ENCODE peak calls at places on chromosomes 7 and 10, in seven cellular contexts. One of them, this sample, is unnamed.

GRCh38 chr7:88462799-88463198 is 156.1 kb upstream of the STEAP4 start:
- DNase-seq in astrocyte of the cerebellum: no peak
- DNase-seq in cardiac fibroblast: no peak
- DNase-seq in fibroblast of the aortic adventitia: no peak
- DNase-seq in PC-3: no peak
- DNase-seq in bronchial epithelial cell: no peak
- DNase-seq in hepatocyte: no peak
- DNase-seq in this sample: no peak

GRCh38 chr10:74753295-74754211 is 72.8 kb upstream of the KAT6B start:
- DNase-seq in astrocyte of the cerebellum: peak; percentile 83
- DNase-seq in cardiac fibroblast: no peak
- DNase-seq in fibroblast of the aortic adventitia: peak; percentile 43
- DNase-seq in PC-3: peak; percentile 100
- DNase-seq in bronchial epithelial cell: no peak
- DNase-seq in hepatocyte: peak; percentile 53
- DNase-seq in this sample: no peak

GRCh38 chr7:45716380-45717203 is 142.4 kb downstream of the ADCY1 start:
- DNase-seq in astrocyte of the cerebellum: no peak
- DNase-seq in cardiac fibroblast: no peak
- DNase-seq in fibroblast of the aortic adventitia: no peak
- DNase-seq in PC-3: no peak
- DNase-seq in bronchial epithelial cell: no peak
- DNase-seq in hepatocyte: no peak
- DNase-seq in this sample: no peak

GRCh38 chr10:10677479-10677878 is 340.2 kb upstream of the CELF2 start:
- DNase-seq in astrocyte of the cerebellum: peak; percentile 46
- DNase-seq in cardiac fibroblast: peak; percentile 90
- DNase-seq in fibroblast of the aortic adventitia: peak; percentile 84
- DNase-seq in PC-3: peak; percentile 18
- DNase-seq in bronchial epithelial cell: peak; percentile 78
- DNase-seq in hepatocyte: peak; percentile 72
- DNase-seq in this sample: peak; percentile 81

GRCh38 chr7:149862156-149862555 is 11.6 kb upstream of the ATP6V0E2 start:
- DNase-seq in astrocyte of the cerebellum: no peak
- DNase-seq in cardiac fibroblast: no peak
- DNase-seq in fibroblast of the aortic adventitia: no peak
- DNase-seq in PC-3: no peak
- DNase-seq in bronchial epithelial cell: no peak
- DNase-seq in hepatocyte: no peak
- DNase-seq in this sample: no peak

GRCh38 chr10:78931333-78932083 is 137.3 kb upstream of the ZMIZ1 start:
- DNase-seq in astrocyte of the cerebellum: peak; percentile 85
- DNase-seq in cardiac fibroblast: peak; percentile 80
- DNase-seq in fibroblast of the aortic adventitia: peak; percentile 93
- DNase-seq in PC-3: peak; percentile 92
- DNase-seq in bronchial epithelial cell: no peak
- DNase-seq in hepatocyte: peak; percentile 44
- DNase-seq in this sample: peak; percentile 26

GRCh38 chr7:106599343-106599698 is 61.6 kb downstream of the CCDC71L start:
- DNase-seq in astrocyte of the cerebellum: no peak
- DNase-seq in cardiac fibroblast: no peak
- DNase-seq in fibroblast of the aortic adventitia: no peak
- DNase-seq in PC-3: peak; percentile 75
- DNase-seq in bronchial epithelial cell: peak; percentile 96
- DNase-seq in hepatocyte: peak; percentile 11
- DNase-seq in this sample: peak; percentile 93

GRCh38 chr7:132446265-132446664 is 130.0 kb downstream of the PLXNA4 start:
- DNase-seq in astrocyte of the cerebellum: no peak
- DNase-seq in cardiac fibroblast: no peak
- DNase-seq in fibroblast of the aortic adventitia: no peak
- DNase-seq in PC-3: no peak
- DNase-seq in bronchial epithelial cell: no peak
- DNase-seq in hepatocyte: no peak
- DNase-seq in this sample: no peak

GRCh38 chr7:148838905-148839304 is 45.2 kb downstream of the EZH2 start:
- DNase-seq in astrocyte of the cerebellum: no peak
- DNase-seq in cardiac fibroblast: no peak
- DNase-seq in fibroblast of the aortic adventitia: no peak
- DNase-seq in PC-3: no peak
- DNase-seq in bronchial epithelial cell: peak; percentile 27
- DNase-seq in hepatocyte: no peak
- DNase-seq in this sample: no peak

GRCh38 chr7:137289101-137289500 is 54.4 kb downstream of the PTN start:
- DNase-seq in astrocyte of the cerebellum: no peak
- DNase-seq in cardiac fibroblast: no peak
- DNase-seq in fibroblast of the aortic adventitia: no peak
- DNase-seq in PC-3: no peak
- DNase-seq in bronchial epithelial cell: no peak
- DNase-seq in hepatocyte: no peak
- DNase-seq in this sample: no peak

GRCh38 chr10:79022565-79023488 is 45.9 kb upstream of the ZMIZ1 start:
- DNase-seq in astrocyte of the cerebellum: peak; percentile 20
- DNase-seq in cardiac fibroblast: peak; percentile 79
- DNase-seq in fibroblast of the aortic adventitia: no peak
- DNase-seq in PC-3: peak; percentile 63
- DNase-seq in bronchial epithelial cell: no peak
- DNase-seq in hepatocyte: no peak
- DNase-seq in this sample: no peak

GRCh38 chr7:99579281-99579955 is 18.6 kb upstream of the TMEM225B start:
- DNase-seq in astrocyte of the cerebellum: no peak
- DNase-seq in cardiac fibroblast: no peak
- DNase-seq in fibroblast of the aortic adventitia: no peak
- DNase-seq in PC-3: no peak
- DNase-seq in bronchial epithelial cell: no peak
- DNase-seq in hepatocyte: no peak
- DNase-seq in this sample: no peak

GRCh38 chr10:91144961-91145360 is 75.5 kb upstream of the PCGF5 start:
- DNase-seq in astrocyte of the cerebellum: no peak
- DNase-seq in cardiac fibroblast: no peak
- DNase-seq in fibroblast of the aortic adventitia: no peak
- DNase-seq in PC-3: no peak
- DNase-seq in bronchial epithelial cell: no peak
- DNase-seq in hepatocyte: no peak
- DNase-seq in this sample: peak; percentile 36

GRCh38 chr10:48522011-48522765 is 82.7 kb downstream of the ARHGAP22 start:
- DNase-seq in astrocyte of the cerebellum: no peak
- DNase-seq in cardiac fibroblast: no peak
- DNase-seq in fibroblast of the aortic adventitia: peak; percentile 38
- DNase-seq in PC-3: no peak
- DNase-seq in bronchial epithelial cell: no peak
- DNase-seq in hepatocyte: no peak
- DNase-seq in this sample: no peak

GRCh38 chr10:48525113-48525512 is 79.8 kb downstream of the ARHGAP22 start:
- DNase-seq in astrocyte of the cerebellum: no peak
- DNase-seq in cardiac fibroblast: no peak
- DNase-seq in fibroblast of the aortic adventitia: no peak
- DNase-seq in PC-3: no peak
- DNase-seq in bronchial epithelial cell: no peak
- DNase-seq in hepatocyte: no peak
- DNase-seq in this sample: no peak

GRCh38 chr10:48523820-48524758 is 80.8 kb downstream of the ARHGAP22 start:
- DNase-seq in astrocyte of the cerebellum: no peak
- DNase-seq in cardiac fibroblast: peak; percentile 31
- DNase-seq in fibroblast of the aortic adventitia: no peak
- DNase-seq in PC-3: peak; percentile 37
- DNase-seq in bronchial epithelial cell: no peak
- DNase-seq in hepatocyte: peak; percentile 23
- DNase-seq in this sample: peak; percentile 11

GRCh38 chr10:48525956-48526355 is 78.9 kb downstream of the ARHGAP22 start:
- DNase-seq in astrocyte of the cerebellum: no peak
- DNase-seq in cardiac fibroblast: no peak
- DNase-seq in fibroblast of the aortic adventitia: no peak
- DNase-seq in PC-3: no peak
- DNase-seq in bronchial epithelial cell: no peak
- DNase-seq in hepatocyte: no peak
- DNase-seq in this sample: no peak

GRCh38 chr10:48523212-48523819 is 81.6 kb downstream of the ARHGAP22 start:
- DNase-seq in astrocyte of the cerebellum: peak; percentile 98
- DNase-seq in cardiac fibroblast: peak; percentile 96
- DNase-seq in fibroblast of the aortic adventitia: peak; percentile 98
- DNase-seq in PC-3: peak; percentile 86
- DNase-seq in bronchial epithelial cell: peak; percentile 18
- DNase-seq in hepatocyte: peak; percentile 62
- DNase-seq in this sample: peak; percentile 42
- TF ChIP-seq CTCF in astrocyte of the cerebellum: no peak
- TF ChIP-seq CTCF in cardiac fibroblast: no peak
- TF ChIP-seq CTCF in fibroblast of the aortic adventitia: no peak
- TF ChIP-seq CTCF in PC-3: no peak
- TF ChIP-seq CTCF in bronchial epithelial cell: no peak
- TF ChIP-seq CTCF in hepatocyte: no peak
- TF ChIP-seq CTCF in this sample: no peak

DNA sequence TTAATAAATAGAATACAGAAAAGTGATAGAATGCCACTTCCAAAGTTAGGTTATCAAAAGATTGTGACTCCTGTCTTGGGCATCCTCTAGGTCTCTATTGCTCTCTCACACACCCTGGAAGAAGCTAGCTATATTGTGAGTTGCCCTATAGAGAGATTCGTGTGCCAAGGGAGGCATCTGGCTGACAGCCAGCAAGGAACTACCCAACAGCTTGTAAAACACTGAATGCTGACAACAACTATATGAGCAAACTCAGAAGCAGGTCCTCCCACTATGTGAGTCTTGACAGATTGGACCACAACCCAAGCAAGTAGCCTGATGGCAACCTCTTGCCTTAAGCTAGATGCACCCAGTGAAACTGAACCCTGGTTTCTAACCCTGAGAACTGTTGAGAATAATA is 55.7 kb upstream of the CDK14 start:
- DNase-seq in astrocyte of the cerebellum: no peak
- DNase-seq in cardiac fibroblast: no peak
- DNase-seq in fibroblast of the aortic adventitia: no peak
- DNase-seq in PC-3: peak; percentile 19
- DNase-seq in bronchial epithelial cell: no peak
- DNase-seq in hepatocyte: no peak
- DNase-seq in this sample: peak; percentile 49
- H3K4me3 ChIP-seq in astrocyte of the cerebellum: no peak overlapping the region
- H3K4me3 ChIP-seq in cardiac fibroblast: no peak overlapping the region
- H3K4me3 ChIP-seq in fibroblast of the aortic adventitia: no peak overlapping the region
- H3K4me3 ChIP-seq in PC-3: no peak overlapping the region
- H3K4me3 ChIP-seq in bronchial epithelial cell: no peak overlapping the region
- H3K4me3 ChIP-seq in hepatocyte: no peak overlapping the region
- H3K4me3 ChIP-seq in this sample: no peak overlapping the region

GRCh38 chr7:97499204-97499603 is 232.7 kb upstream of the TAC1 start:
- DNase-seq in astrocyte of the cerebellum: peak; percentile 1
- DNase-seq in cardiac fibroblast: peak; percentile 19
- DNase-seq in fibroblast of the aortic adventitia: peak; percentile 2
- DNase-seq in PC-3: peak; percentile 37
- DNase-seq in bronchial epithelial cell: peak; percentile 46
- DNase-seq in hepatocyte: peak; percentile 55
- DNase-seq in this sample: peak; percentile 60
- TF ChIP-seq CTCF in astrocyte of the cerebellum: peak; percentile 48
- TF ChIP-seq CTCF in cardiac fibroblast: peak; percentile 42
- TF ChIP-seq CTCF in fibroblast of the aortic adventitia: peak; percentile 10
- TF ChIP-seq CTCF in PC-3: peak; percentile 60
- TF ChIP-seq CTCF in bronchial epithelial cell: peak; percentile 63
- TF ChIP-seq CTCF in hepatocyte: peak; percentile 63
- TF ChIP-seq CTCF in this sample: peak; percentile 62

DNA sequence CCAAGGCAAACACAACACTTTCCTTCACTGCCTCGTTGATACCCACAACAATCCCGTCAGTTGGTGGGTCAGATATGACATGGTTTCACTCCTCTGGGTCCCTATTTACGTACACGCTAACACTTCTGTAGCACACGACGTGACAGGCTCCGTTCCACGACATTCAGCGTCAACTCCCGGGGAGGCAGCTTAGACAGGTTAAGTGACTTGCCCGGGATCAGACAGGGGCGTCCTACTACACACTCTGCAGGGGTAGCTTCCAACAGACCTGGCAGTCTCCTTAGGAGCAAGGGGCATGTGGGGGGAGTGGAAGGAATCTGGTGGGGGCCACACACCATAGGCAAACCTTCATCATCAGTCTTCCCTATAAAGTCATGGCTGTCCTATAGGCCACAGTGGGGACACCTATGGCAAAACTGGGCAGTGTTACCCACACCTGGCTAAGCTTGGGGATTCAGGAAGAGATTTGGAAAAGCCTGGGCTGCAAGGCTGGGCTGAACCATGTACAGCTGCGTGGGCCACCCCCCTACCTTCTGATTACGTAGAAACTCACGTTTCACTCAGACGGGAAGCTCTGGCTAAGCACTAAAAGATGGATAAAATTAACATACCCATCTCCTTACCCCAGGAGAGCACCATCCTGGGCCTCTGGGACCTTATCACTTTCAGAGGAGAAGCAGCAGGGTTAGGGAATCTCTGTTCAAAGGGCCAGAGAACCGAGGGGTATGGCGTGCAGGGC is 2.0 kb downstream of the TYSND1 start:
- DNase-seq in astrocyte of the cerebellum: no peak
- DNase-seq in cardiac fibroblast: no peak
- DNase-seq in fibroblast of the aortic adventitia: no peak
- DNase-seq in PC-3: no peak
- DNase-seq in bronchial epithelial cell: no peak
- DNase-seq in hepatocyte: no peak
- DNase-seq in this sample: no peak
- H3K4me3 ChIP-seq in astrocyte of the cerebellum: peak overlapping the region; percentile 60
- H3K4me3 ChIP-seq in cardiac fibroblast: no peak overlapping the region
- H3K4me3 ChIP-seq in fibroblast of the aortic adventitia: peak overlapping the region; percentile 76
- H3K4me3 ChIP-seq in PC-3: peak overlapping the region; percentile 72
- H3K4me3 ChIP-seq in bronchial epithelial cell: peak overlapping the region; percentile 81
- H3K4me3 ChIP-seq in hepatocyte: no peak overlapping the region
- H3K4me3 ChIP-seq in this sample: peak overlapping the region; percentile 77

GRCh38 chr10:68792115-68792514 is 35.2 kb upstream of the STOX1 start:
- DNase-seq in astrocyte of the cerebellum: no peak
- DNase-seq in cardiac fibroblast: peak; percentile 24
- DNase-seq in fibroblast of the aortic adventitia: peak; percentile 28
- DNase-seq in PC-3: peak; percentile 48
- DNase-seq in bronchial epithelial cell: peak; percentile 12
- DNase-seq in hepatocyte: no peak
- DNase-seq in this sample: no peak
- TF ChIP-seq CTCF in astrocyte of the cerebellum: no peak
- TF ChIP-seq CTCF in cardiac fibroblast: no peak
- TF ChIP-seq CTCF in fibroblast of the aortic adventitia: no peak
- TF ChIP-seq CTCF in PC-3: peak; percentile 68
- TF ChIP-seq CTCF in bronchial epithelial cell: no peak
- TF ChIP-seq CTCF in hepatocyte: peak; percentile 50
- TF ChIP-seq CTCF in this sample: no peak